ENCODE peak calls at places on chromosomes 13 and 19, in ten cellular contexts. E is fibroblast of lung, Q is colonic mucosa, U is H9, S is astrocyte, L is mesenchymal stem cell, O is neuronal stem cell, H is endodermal cell, Z is endothelial cell of umbilical vein, N is GM23248. T is an unnamed sample.

GRCh38 chr13:98845726-98846125 is 93.3 kb upstream of the SLC15A1 start:
- DNase-seq in E (no peak), Z (no peak), S (no peak), N (no peak), O (no peak), H (no peak), Q (no peak), U (no peak), L (no peak), T (no peak)

GRCh38 chr13:60759499-60759898 is 362.5 kb downstream of the TDRD3 start:
- DNase-seq in S (peak), U (no peak), Q (peak), Z (peak), E (peak), O (peak), L (no peak), N (no peak), H (peak), T (peak)

GRCh38 chr19:3420909-3421619 is 54.7 kb downstream of the NFIC start:
- DNase-seq in L (no peak), O (no peak), N (no peak), E (no peak), H (no peak), S (no peak), U (no peak), Q (no peak), Z (no peak), T (no peak)

GRCh38 chr13:63184693-63185092 is 1769.0 kb upstream of the PCDH20 start:
- DNase-seq in U (peak), H (peak), Q (no peak), O (peak), N (peak), Z (no peak), L (peak), E (peak), S (peak), T (peak)

GRCh38 chr13:99656092-99656745 is 154.9 kb downstream of the TM9SF2 start:
- DNase-seq in O (peak), H (peak), N (peak), Q (peak), U (peak), L (peak), S (peak), E (peak), Z (peak), T (peak)

GRCh38 chr19:55247621-55248099 is 11.2 kb downstream of the PPP6R1 start:
- DNase-seq in O (no peak), S (peak), Z (no peak), H (no peak), N (peak), Q (peak), U (no peak), L (peak), E (peak), T (peak)

GRCh38 chr19:49856574-49857021 is 5.6 kb downstream of the PTOV1 start:
- DNase-seq in N (no peak), U (no peak), O (no peak), Z (no peak), L (no peak), S (no peak), Q (no peak), E (no peak), H (peak), T (no peak)

GRCh38 chr13:95153647-95154405 is 147.4 kb downstream of the ABCC4 start:
- DNase-seq in Q (no peak), S (peak), H (no peak), U (no peak), O (no peak), N (peak), L (peak), Z (peak), E (peak), T (no peak)

GRCh38 chr13:109220631-109221030 is 565.8 kb downstream of the IRS2 start:
- DNase-seq in L (no peak), Q (no peak), U (no peak), H (no peak), N (no peak), Z (no peak), S (no peak), E (no peak), O (no peak), T (no peak)

GRCh38 chr13:113948034-113948742 is 25.7 kb downstream of the C13orf46 start:
- DNase-seq in L (no peak), S (no peak), Q (no peak), U (no peak), E (no peak), H (no peak), N (peak), O (no peak), Z (no peak), T (no peak)

GRCh38 chr19:8655340-8655709 is 24.9 kb downstream of the NFILZ start:
- DNase-seq in E (no peak), U (no peak), H (no peak), O (no peak), Q (no peak), Z (no peak), L (no peak), N (no peak), S (no peak), T (no peak)

DNA sequence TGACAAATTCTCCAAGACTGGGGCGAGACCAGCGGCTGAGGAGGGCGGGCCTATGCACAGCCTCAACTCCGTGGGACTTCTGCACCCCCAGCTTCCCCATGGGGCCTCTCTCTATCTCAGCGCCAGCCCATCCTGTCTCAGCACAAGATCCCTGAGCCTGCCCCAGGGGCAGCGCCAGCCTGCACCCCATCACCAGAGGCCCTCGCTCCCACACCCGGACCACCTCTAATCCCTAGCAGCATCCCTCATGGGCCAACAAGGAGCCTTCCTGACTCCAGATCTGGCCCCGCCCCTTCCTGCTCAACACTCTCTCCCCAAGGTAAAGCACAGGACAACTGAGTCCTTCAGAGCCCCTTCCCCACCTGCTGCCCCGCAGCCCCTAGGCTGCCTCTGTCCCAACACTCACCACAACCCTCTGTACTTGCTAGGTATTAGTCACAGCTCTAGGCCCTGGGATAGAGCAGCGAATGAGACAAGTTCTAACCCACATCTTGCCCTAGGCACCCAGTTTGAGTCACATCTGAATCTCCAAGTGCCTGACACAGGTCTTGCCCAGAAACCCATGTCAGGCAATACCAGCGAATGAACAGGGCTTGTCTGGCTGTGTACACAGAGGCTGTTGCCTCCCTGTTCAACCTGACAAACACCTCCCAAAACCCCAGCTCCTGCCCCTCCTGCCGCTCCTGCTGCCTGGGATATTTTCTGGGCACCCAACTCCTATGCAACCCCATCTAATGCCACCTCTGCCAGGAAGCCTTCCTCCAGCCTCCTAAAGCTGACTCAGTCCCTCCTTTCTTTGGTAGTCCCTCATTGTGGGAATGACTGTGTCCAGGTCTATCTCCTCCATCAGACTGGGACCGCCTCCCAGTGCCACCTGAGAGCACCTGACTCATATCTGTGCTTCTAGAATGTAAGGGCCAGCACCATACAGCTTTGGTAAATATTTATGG is 18.6 kb downstream of the GRIK5 start:
- DNase-seq in L (no peak), O (no peak), Z (no peak), N (peak), H (no peak), U (no peak), Q (no peak), S (no peak), E (no peak), T (no peak)
- H3K9ac ChIP-seq in L (no peak), O (no peak), Z (no peak), N (no peak), H (no peak), U (no peak), Q (no peak), S (no peak), E (no peak), T (no peak)

DNA sequence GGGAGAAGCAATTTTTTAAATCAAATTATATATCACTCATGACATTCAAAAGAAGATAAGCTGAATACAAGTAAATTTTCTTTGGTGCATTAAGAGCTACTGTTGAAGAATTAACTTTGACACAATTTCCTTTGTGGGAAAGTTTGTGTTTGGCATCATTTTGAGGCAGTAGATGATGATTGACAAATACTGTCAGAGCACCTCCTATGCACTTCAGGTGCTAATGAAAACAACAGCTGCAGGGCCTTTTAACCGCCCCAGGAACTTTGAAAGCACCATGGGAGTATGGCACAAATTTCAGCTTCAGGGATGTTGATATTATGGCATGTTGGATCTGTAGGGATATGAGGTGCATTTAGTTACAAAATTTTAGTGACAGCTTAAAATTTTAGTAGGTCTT is 21.0 kb upstream of the DLEU7 start:
- DNase-seq in Q (no peak), H (no peak), U (no peak), S (no peak), L (no peak), N (no peak), Z (no peak), O (no peak), E (no peak), T (no peak)
- H3K9ac ChIP-seq in Q (no peak), H (no peak), U (no peak), S (no peak), L (no peak), N (no peak), Z (no peak), O (no peak), E (no peak), T (no peak)

DNA sequence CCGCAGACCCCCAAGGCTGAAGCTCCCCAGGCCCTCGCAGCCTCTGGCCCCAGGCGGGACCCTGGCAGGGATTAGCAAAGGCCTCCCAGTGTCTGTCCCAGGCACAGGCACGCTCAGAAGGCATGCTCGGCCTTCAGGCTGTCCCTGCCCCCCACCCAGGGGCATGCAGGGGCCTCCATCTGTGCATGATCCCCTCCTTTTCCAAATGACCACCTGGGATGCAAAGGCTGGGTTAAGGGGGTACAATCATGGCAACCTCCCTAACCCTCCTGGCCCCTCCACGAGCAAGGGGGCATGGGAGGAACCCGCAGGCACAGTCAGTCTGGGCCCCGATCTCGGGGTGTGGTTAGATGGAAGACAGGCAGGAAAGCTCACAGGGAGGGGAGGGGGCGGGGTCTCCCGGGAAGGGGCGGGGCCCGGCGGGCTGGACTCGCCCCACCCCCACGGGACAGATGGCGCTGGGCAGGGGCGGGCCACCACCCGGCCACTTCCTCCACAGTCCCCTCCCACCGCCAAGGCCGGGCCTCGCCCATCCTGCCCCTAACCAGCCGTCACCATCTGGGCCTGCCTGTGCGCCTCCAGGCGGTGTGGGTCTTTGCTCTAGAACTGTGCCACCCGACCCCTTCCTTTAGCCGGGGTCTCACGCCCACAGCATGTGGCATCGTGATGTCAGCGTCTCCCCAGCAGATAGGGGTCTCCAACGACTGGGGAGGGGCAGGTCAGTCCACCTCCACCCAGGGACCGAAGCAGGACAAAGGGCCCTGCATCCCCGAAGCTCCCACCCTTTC is 7.0 kb upstream of the REXO1 start:
- DNase-seq in U (peak), N (peak), S (peak), E (peak), Z (peak), O (peak), H (peak), L (peak), Q (peak), T (peak)
- H3K9ac ChIP-seq in U (no peak), N (peak), S (peak), E (peak), Z (peak), O (peak), H (no peak), L (peak), Q (peak), T (peak)

DNA sequence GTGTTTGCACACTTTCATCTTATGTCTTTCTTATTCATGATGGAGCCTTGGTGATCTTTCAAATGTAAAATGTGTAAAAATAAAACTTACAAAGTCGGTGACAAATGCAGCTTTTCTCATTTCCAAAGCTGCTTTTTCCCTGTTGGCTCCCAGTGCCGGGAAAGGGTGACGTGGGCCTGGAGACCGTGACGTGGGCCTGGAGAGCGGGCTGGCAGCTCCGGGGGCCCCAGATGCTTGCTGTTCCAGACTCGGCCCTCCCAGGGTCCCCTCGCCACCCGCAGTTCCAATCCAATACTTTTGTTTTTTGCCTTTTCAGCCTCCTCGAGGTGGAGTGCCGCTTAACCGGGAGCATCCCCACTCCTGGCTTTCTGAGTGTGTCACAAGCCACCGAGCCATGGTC is 101.5 kb downstream of the KDM4B start:
- DNase-seq in L (no peak), H (no peak), E (no peak), O (no peak), Z (no peak), S (no peak), U (no peak), N (no peak), Q (no peak), T (no peak)
- H3K9ac ChIP-seq in L (no peak), H (no peak), E (no peak), O (no peak), Z (no peak), S (no peak), U (no peak), N (no peak), Q (no peak), T (no peak)

DNA sequence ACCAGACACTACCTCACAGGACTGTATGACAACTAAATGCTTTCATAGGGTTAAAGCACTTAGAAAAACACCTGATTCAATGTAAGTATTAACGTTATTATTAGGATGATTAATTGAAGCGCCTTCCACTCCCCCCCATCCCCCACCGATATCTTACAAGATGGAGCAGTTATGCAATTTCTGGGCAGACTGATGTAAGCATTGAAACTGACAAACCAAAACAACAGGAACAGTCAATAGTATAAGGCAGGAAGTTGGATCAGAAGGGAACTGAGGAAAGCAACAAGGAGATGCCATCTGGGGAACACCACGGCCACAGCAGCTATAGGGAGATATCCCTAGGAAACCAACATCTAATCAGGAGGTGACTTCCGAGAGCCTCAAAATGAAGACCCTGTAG is 3.8 kb downstream of the LCP1 start:
- DNase-seq in Z (no peak), Q (no peak), O (no peak), N (no peak), E (no peak), U (no peak), H (no peak), L (no peak), S (no peak), T (no peak)
- H3K9ac ChIP-seq in Z (no peak), Q (no peak), O (no peak), N (no peak), E (no peak), U (no peak), H (no peak), L (no peak), S (no peak), T (no peak)

GRCh38 chr19:38524994-38525634 is 91.6 kb downstream of the RYR1 start:
- DNase-seq in E (no peak), N (no peak), S (no peak), L (no peak), U (no peak), Q (no peak), Z (no peak), H (no peak), O (no peak), T (no peak)

GRCh38 chr19:38524369-38524768 is 90.9 kb downstream of the RYR1 start:
- DNase-seq in L (no peak), N (no peak), E (no peak), U (no peak), Q (no peak), H (no peak), Z (no peak), S (no peak), O (no peak), T (no peak)

GRCh38 chr19:38523319-38523718 is 89.8 kb downstream of the RYR1 start:
- DNase-seq in H (no peak), N (no peak), Z (no peak), L (no peak), Q (no peak), U (no peak), E (no peak), S (no peak), O (no peak), T (no peak)

GRCh38 chr19:38519988-38520387 is 86.5 kb downstream of the RYR1 start:
- DNase-seq in Q (no peak), L (no peak), N (no peak), O (no peak), E (no peak), U (no peak), S (no peak), Z (no peak), H (no peak), T (no peak)

DNA sequence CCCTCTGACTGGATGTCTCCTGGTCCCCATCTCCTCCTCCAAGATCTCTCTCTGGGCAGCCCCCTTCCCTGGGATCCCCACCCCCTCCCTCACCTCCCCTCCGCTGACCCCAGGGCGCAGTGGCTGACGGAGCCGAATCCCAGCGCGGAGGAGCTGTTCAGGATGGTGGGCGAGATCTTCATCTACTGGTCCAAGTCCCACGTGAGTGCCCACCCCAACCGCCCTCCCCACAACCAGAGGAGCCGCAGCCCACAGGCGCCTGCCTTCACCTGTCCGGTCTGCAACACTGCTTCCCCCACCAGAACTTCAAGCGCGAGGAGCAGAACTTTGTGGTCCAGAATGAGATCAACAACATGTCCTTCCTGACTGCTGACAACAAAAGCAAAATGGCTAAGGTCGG is 89.4 kb downstream of the RYR1 start:
- DNase-seq in U (no peak), H (no peak), S (no peak), Z (no peak), Q (no peak), E (no peak), O (no peak), N (no peak), L (no peak), T (no peak)
- H3K9ac ChIP-seq in U (no peak), H (no peak), S (no peak), Z (no peak), Q (no peak), E (no peak), O (no peak), N (no peak), L (no peak), T (no peak)

GRCh38 chr13:33639640-33640080 is 178.3 kb upstream of the RFC3 start:
- DNase-seq in Q (no peak), U (no peak), Z (no peak), N (peak), E (no peak), S (no peak), O (no peak), L (no peak), H (no peak), T (no peak)
- H3K9ac ChIP-seq in Q (no peak), U (no peak), Z (no peak), N (no peak), E (no peak), S (no peak), O (no peak), L (no peak), H (no peak), T (no peak)

GRCh38 chr13:41919031-41919740 is 41.7 kb downstream of the VWA8 start:
- DNase-seq in S (no peak), N (no peak), Z (no peak), Q (no peak), E (no peak), L (no peak), O (no peak), H (no peak), U (no peak), T (no peak)

GRCh38 chr13:41917641-41918040 is 43.3 kb downstream of the VWA8 start:
- DNase-seq in U (no peak), E (peak), S (peak), Z (peak), L (peak), Q (no peak), N (peak), O (no peak), H (no peak), T (no peak)

GRCh38 chr13:41914552-41914951 is 46.4 kb downstream of the VWA8 start:
- DNase-seq in Z (no peak), Q (no peak), U (no peak), E (no peak), S (no peak), H (no peak), L (no peak), N (no peak), O (no peak), T (no peak)

GRCh38 chr13:41915096-41915495 is 45.8 kb downstream of the VWA8 start:
- DNase-seq in O (no peak), H (no peak), Z (no peak), Q (no peak), S (no peak), L (peak), E (no peak), U (no peak), N (peak), T (no peak)

DNA sequence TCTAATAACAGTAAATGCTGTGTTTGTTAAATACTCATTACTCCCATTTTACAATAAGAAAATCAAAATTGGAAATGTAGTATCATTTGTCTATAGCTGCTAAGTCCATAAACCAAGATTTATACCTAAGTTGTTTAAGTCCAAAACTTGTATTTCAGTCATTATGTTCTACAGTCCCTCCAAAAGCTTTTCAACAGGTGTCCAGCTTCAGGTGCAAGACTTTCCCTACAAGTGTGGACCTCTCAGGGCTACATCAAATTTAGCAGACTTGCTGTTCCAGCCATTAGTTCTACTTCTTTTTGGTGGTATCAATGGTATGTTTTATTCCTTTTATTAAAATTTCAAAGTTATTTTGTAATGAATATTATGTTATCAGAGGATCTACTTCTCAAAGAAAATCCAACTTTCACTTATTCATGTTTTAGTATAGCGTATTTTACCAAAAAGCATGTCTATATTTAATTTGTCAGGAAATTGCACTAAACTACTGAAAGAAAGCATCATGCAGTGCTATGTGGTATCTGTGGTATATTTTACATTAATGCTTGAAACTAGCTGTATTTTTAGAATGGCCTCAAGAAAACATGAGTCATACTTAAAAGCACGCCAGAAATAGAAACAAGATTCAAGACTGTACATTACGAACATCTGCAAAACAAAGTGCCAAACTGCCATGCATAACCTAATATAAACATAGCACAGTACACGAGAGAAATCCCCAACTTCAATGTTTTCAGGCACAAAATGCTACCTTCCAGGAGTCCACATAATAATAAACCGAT is 44.5 kb downstream of the VWA8 start:
- DNase-seq in H (no peak), S (peak), Q (no peak), E (peak), U (no peak), O (no peak), N (peak), L (peak), Z (peak), T (no peak)
- H3K9ac ChIP-seq in H (no peak), S (peak), Q (no peak), E (no peak), U (no peak), O (no peak), N (peak), L (peak), Z (peak), T (no peak)